ENCODE peak calls at places on chromosomes 7 and 10, in five cellular contexts. D is AG09309, C is mammary epithelial cell, I is left ventricle myocardium inferior, A is uterus. V is an unnamed sample.
A peak's percentile ranks its signal among the peaks of the same experiment; 100 is the strongest.

GRCh38 chr10:121324678-121325213 is 273.5 kb downstream of the FGFR2 start:
- DNase-seq in D (no peak), C (peak; percentile 70), I (no peak), A (no peak), V (no peak)

GRCh38 chr7:113134025-113134424 is 15.7 kb upstream of the SMIM30 start:
- DNase-seq in D (no peak), C (no peak), I (no peak), A (no peak), V (no peak)

GRCh38 chr10:126500866-126501265 is 112.6 kb upstream of the ADAM12 start:
- DNase-seq in D (peak; percentile 61), C (no peak), I (no peak), A (no peak), V (peak; percentile 53)

GRCh38 chr10:97129666-97130065 is 56.1 kb downstream of the SLIT1 start:
- DNase-seq in D (no peak), C (no peak), I (no peak), A (no peak), V (no peak)

GRCh38 chr10:10609379-10609955 is 408.2 kb upstream of the CELF2 start:
- DNase-seq in D (no peak), C (no peak), I (no peak), A (no peak), V (no peak)

GRCh38 chr10:7915923-7916322 is 97.6 kb downstream of the TAF3 start:
- DNase-seq in D (peak; percentile 8), C (peak; percentile 63), I (no peak), A (no peak), V (peak; percentile 54)

GRCh38 chr10:84334806-84335205 is 6.4 kb downstream of the CCSER2 start:
- DNase-seq in D (no peak), C (no peak), I (no peak), A (no peak), V (no peak)

GRCh38 chr7:16465469-16466086 is at the start of gene SOSTDC1:
- DNase-seq in D (no peak), C (peak; percentile 63), I (no peak), A (no peak), V (peak; percentile 22)

GRCh38 chr7:6271694-6272371 is 591 bp downstream of the CYTH3 start:
- DNase-seq in D (no peak), C (no peak), I (peak; percentile 29), A (peak; percentile 42), V (no peak)

GRCh38 chr7:154241988-154242387 is 189.8 kb downstream of the DPP6 start:
- DNase-seq in D (no peak), C (no peak), I (no peak), A (no peak), V (no peak)

GRCh38 chr10:73931767-73932624 is 21.1 kb downstream of the PLAU start:
- DNase-seq in D (no peak), C (peak; percentile 100), I (no peak), A (no peak), V (no peak)

GRCh38 chr10:101189461-101190401 is 39.5 kb downstream of the LBX1 start:
- DNase-seq in D (no peak), C (no peak), I (no peak), A (no peak), V (no peak)

GRCh38 chr7:6392712-6393666 is 54.8 kb downstream of the DAGLB start:
- DNase-seq in D (no peak), C (peak; percentile 76), I (peak; percentile 66), A (peak; percentile 34), V (no peak)

GRCh38 chr10:126481181-126481580 is 92.9 kb upstream of the ADAM12 start:
- DNase-seq in D (no peak), C (no peak), I (no peak), A (no peak), V (no peak)

GRCh38 chr10:22750131-22750530 is 35.8 kb upstream of the PIP4K2A start:
- DNase-seq in D (no peak), C (no peak), I (no peak), A (no peak), V (no peak)

GRCh38 chr7:76267835-76268183 is 34.7 kb upstream of the HSPB1 start:
- DNase-seq in D (no peak), C (no peak), I (no peak), A (no peak), V (no peak)

GRCh38 chr10:78462728-78463228 is 429.1 kb downstream of the RPS24 start:
- DNase-seq in D (no peak), C (no peak), I (no peak), A (no peak), V (no peak)

GRCh38 chr7:126411821-126412383 is 840.8 kb downstream of the GRM8 start:
- DNase-seq in D (no peak), C (no peak), I (no peak), A (no peak), V (no peak)

GRCh38 chr10:98338318-98338717 is 70.3 kb upstream of the LOXL4 start:
- DNase-seq in D (no peak), C (no peak), I (no peak), A (peak; percentile 49), V (no peak)

GRCh38 chr10:132657127-132657706 is 119.6 kb downstream of the INPP5A start:
- DNase-seq in D (no peak), C (no peak), I (no peak), A (no peak), V (no peak)

GRCh38 chr7:158075633-158076001 is 512.0 kb downstream of the PTPRN2 start:
- DNase-seq in D (no peak), C (no peak), I (no peak), A (no peak), V (no peak)

GRCh38 chr7:99375070-99375807 is 709 bp downstream of the ARPC1B start:
- DNase-seq in D (no peak), C (peak; percentile 76), I (peak; percentile 85), A (peak; percentile 78), V (no peak)

GRCh38 chr7:99381664-99382075 is 7.1 kb downstream of the ARPC1B start:
- DNase-seq in D (no peak), C (no peak), I (no peak), A (no peak), V (no peak)

GRCh38 chr7:99380032-99380822 is 5.7 kb downstream of the ARPC1B start:
- DNase-seq in D (no peak), C (peak; percentile 57), I (no peak), A (no peak), V (no peak)

GRCh38 chr7:99380823-99381663 is 6.5 kb downstream of the ARPC1B start:
- DNase-seq in D (no peak), C (peak; percentile 30), I (no peak), A (no peak), V (no peak)

GRCh38 chr7:99379043-99379577 is 4.6 kb downstream of the ARPC1B start:
- DNase-seq in D (peak; percentile 91), C (peak; percentile 88), I (peak; percentile 67), A (peak; percentile 74), V (peak; percentile 48)
- H3K4me3 ChIP-seq in D (no peak overlapping the region), C (peak overlapping the region; percentile 0), I (peak overlapping the region; percentile 56), A (no peak overlapping the region), V (no peak overlapping the region)

GRCh38 chr10:14182781-14183180 is 147.9 kb downstream of the FRMD4A start:
- DNase-seq in D (no peak), C (no peak), I (no peak), A (no peak), V (no peak)

GRCh38 chr10:14185501-14186045 is 145.2 kb downstream of the FRMD4A start:
- DNase-seq in D (no peak), C (peak; percentile 100), I (no peak), A (no peak), V (peak; percentile 78)

GRCh38 chr10:14184841-14185500 is 145.8 kb downstream of the FRMD4A start:
- DNase-seq in D (no peak), C (peak; percentile 87), I (no peak), A (no peak), V (no peak)

GRCh38 chr10:14190702-14191101 is 140.0 kb downstream of the FRMD4A start:
- DNase-seq in D (no peak), C (no peak), I (no peak), A (no peak), V (no peak)

GRCh38 chr10:14186245-14186644 is 144.5 kb downstream of the FRMD4A start:
- DNase-seq in D (no peak), C (no peak), I (no peak), A (no peak), V (no peak)
- TF ChIP-seq CTCF in D (peak; percentile 38), C (peak; percentile 42), I (no peak), A (no peak), V (peak; percentile 39)

GRCh38 chr7:117323585-117323876 is 673 bp upstream of the WNT2 start:
- DNase-seq in D (no peak), C (no peak), I (no peak), A (no peak), V (no peak)
- H3K4me3 ChIP-seq in D (peak overlapping the region; percentile 56), C (no peak overlapping the region), I (peak overlapping the region; percentile 61), A (peak overlapping the region; percentile 26), V (peak overlapping the region; percentile 49)

GRCh38 chr7:4849390-4849789 is 12.4 kb downstream of the PAPOLB start:
- DNase-seq in D (no peak), C (peak; percentile 43), I (no peak), A (no peak), V (no peak)
- TF ChIP-seq CTCF in D (peak; percentile 41), C (peak; percentile 55), I (peak; percentile 36), A (no peak), V (no peak)